ENCODE peak calls at places on chromosome 15, in six cellular contexts. K is body of pancreas, P is endodermal cell, Z is breast epithelium, B is testis, N is AG10803. U is an unnamed sample.

GRCh38 chr15:25426896-25427610 is 11.8 kb downstream of the UBE3A start:
- DNase-seq in N (no peak), K (no peak), P (no peak), Z (no peak), B (no peak), U (no peak)

GRCh38 chr15:72169236-72169920 is 28.2 kb downstream of the GRAMD2A start:
- DNase-seq in K (no peak), Z (no peak), B (no peak), P (no peak), N (no peak), U (no peak)

GRCh38 chr15:77853008-77853328 is 220.3 kb upstream of the LINGO1 start:
- DNase-seq in N (no peak), Z (no peak), K (no peak), B (no peak), P (no peak), U (no peak)

GRCh38 chr15:26179906-26180305 is 316.8 kb upstream of the ATP10A start:
- DNase-seq in N (no peak), B (peak; percentile 54), P (peak; percentile 88), Z (no peak), K (no peak), U (no peak)

GRCh38 chr15:79769081-79769481 is 127.7 kb downstream of the MTHFS start:
- DNase-seq in N (peak; percentile 38), P (no peak), B (peak; percentile 47), K (no peak), Z (peak; percentile 21), U (peak; percentile 9)

GRCh38 chr15:32688151-32688639 is 29.6 kb upstream of the GREM1 start:
- DNase-seq in N (peak; percentile 56), P (no peak), Z (no peak), K (peak; percentile 76), B (no peak), U (peak; percentile 78)

GRCh38 chr15:101049282-101049681 is 130.1 kb downstream of the LRRK1 start:
- DNase-seq in P (peak; percentile 40), Z (no peak), K (no peak), N (no peak), B (no peak), U (no peak)

GRCh38 chr15:100918690-100919480 is at the start of gene LRRK1:
- DNase-seq in B (no peak), K (peak; percentile 46), Z (no peak), P (peak; percentile 72), N (peak; percentile 42), U (peak; percentile 61)

GRCh38 chr15:101578443-101578894 is 73.7 kb downstream of the TM2D3 start:
- DNase-seq in N (peak; percentile 10), Z (no peak), P (peak; percentile 86), K (peak; percentile 61), B (peak; percentile 75), U (peak; percentile 33)

GRCh38 chr15:69951511-69952209 is 146.1 kb downstream of the TLE3 start:
- DNase-seq in K (no peak), N (peak; percentile 7), P (no peak), Z (no peak), B (no peak), U (peak; percentile 13)

GRCh38 chr15:80174017-80174746 is 21.4 kb downstream of the FAH start:
- DNase-seq in K (no peak), P (no peak), B (peak; percentile 73), N (peak; percentile 85), Z (peak; percentile 80), U (peak; percentile 70)

GRCh38 chr15:58432421-58432820 is 630 bp downstream of the LIPC start:
- DNase-seq in N (peak; percentile 36), B (no peak), Z (no peak), P (no peak), K (no peak), U (peak; percentile 65)

GRCh38 chr15:59523702-59524101 is 85.7 kb downstream of the FAM81A start:
- DNase-seq in P (no peak), Z (no peak), B (no peak), N (no peak), K (no peak), U (no peak)

GRCh38 chr15:57680021-57680420 is 26.5 kb upstream of the POLR2M start:
- DNase-seq in Z (no peak), P (no peak), B (no peak), N (peak; percentile 65), K (no peak), U (peak; percentile 51)

GRCh38 chr15:85073556-85074194 is 92.0 kb downstream of the PDE8A start:
- DNase-seq in B (no peak), N (peak; percentile 5), Z (no peak), P (no peak), K (no peak), U (no peak)

GRCh38 chr15:25245801-25246622 is 192.8 kb downstream of the UBE3A start:
- DNase-seq in K (peak; percentile 0), Z (peak; percentile 3), B (peak; percentile 5), P (peak; percentile 20), N (no peak), U (no peak)

GRCh38 chr15:51861557-51862350 is 32.3 kb downstream of the TMOD3 start:
- DNase-seq in N (no peak), Z (no peak), K (no peak), B (no peak), P (no peak), U (no peak)

GRCh38 chr15:95825672-95826387 is 504.7 kb upstream of the NR2F2 start:
- DNase-seq in B (no peak), N (no peak), P (no peak), K (no peak), Z (no peak), U (peak; percentile 34)

GRCh38 chr15:92288755-92289154 is 104.9 kb upstream of the ST8SIA2 start:
- DNase-seq in P (no peak), B (no peak), Z (no peak), N (no peak), K (no peak), U (no peak)

GRCh38 chr15:76183906-76184639 is 124.3 kb downstream of the TMEM266 start:
- DNase-seq in P (no peak), B (no peak), K (no peak), Z (no peak), N (no peak), U (no peak)

GRCh38 chr15:58066042-58066867 is 744 bp upstream of the ALDH1A2 start:
- DNase-seq in P (peak; percentile 90), N (peak; percentile 29), Z (peak; percentile 24), B (peak; percentile 73), K (peak; percentile 59), U (peak; percentile 51)

GRCh38 chr15:35669457-35670045 is 123.6 kb upstream of the DPH6 start:
- DNase-seq in N (no peak), K (no peak), B (no peak), P (peak; percentile 49), Z (no peak), U (peak; percentile 38)

GRCh38 chr15:35671197-35671596 is 125.2 kb upstream of the DPH6 start:
- DNase-seq in B (no peak), N (no peak), K (no peak), P (no peak), Z (no peak), U (no peak)

GRCh38 chr15:35674873-35675781 is 129.2 kb upstream of the DPH6 start:
- DNase-seq in P (no peak), K (peak; percentile 7), Z (no peak), B (no peak), N (peak; percentile 73), U (peak; percentile 76)

GRCh38 chr15:35671981-35672380 is 126.0 kb upstream of the DPH6 start:
- DNase-seq in Z (no peak), K (no peak), N (no peak), P (no peak), B (no peak), U (no peak)

GRCh38 chr15:35673093-35673573 is 127.2 kb upstream of the DPH6 start:
- DNase-seq in P (no peak), K (no peak), Z (no peak), N (no peak), B (no peak), U (no peak)
- H3K4me3 ChIP-seq in P (peak overlapping the region; percentile 6), K (no peak overlapping the region), Z (no peak overlapping the region), N (no peak overlapping the region), B (no peak overlapping the region), U (no peak overlapping the region)

GRCh38 chr15:89299896-89300295 is 34.7 kb downstream of the POLG start:
- DNase-seq in Z (no peak), K (no peak), P (no peak), N (peak; percentile 47), B (no peak), U (peak; percentile 68)
- TF ChIP-seq CTCF in Z (no peak), K (no peak), P (peak; percentile 48), N (peak; percentile 51), B (no peak), U (peak; percentile 22)

GRCh38 chr15:34331809-34332208 is 5.8 kb downstream of the SLC12A6 start:
- DNase-seq in K (no peak), P (no peak), Z (no peak), B (no peak), N (no peak), U (no peak)

GRCh38 chr15:34336947-34337556 is 529 bp downstream of the SLC12A6 start:
- DNase-seq in P (no peak), Z (no peak), N (no peak), K (peak; percentile 22), B (no peak), U (no peak)

GRCh38 chr15:34336333-34336732 is 1.2 kb downstream of the SLC12A6 start:
- DNase-seq in N (no peak), P (no peak), K (no peak), Z (no peak), B (no peak), U (no peak)

GRCh38 chr15:34335176-34335575 is 2.4 kb downstream of the SLC12A6 start:
- DNase-seq in P (no peak), B (no peak), K (no peak), Z (no peak), N (no peak), U (peak; percentile 74)

DNA sequence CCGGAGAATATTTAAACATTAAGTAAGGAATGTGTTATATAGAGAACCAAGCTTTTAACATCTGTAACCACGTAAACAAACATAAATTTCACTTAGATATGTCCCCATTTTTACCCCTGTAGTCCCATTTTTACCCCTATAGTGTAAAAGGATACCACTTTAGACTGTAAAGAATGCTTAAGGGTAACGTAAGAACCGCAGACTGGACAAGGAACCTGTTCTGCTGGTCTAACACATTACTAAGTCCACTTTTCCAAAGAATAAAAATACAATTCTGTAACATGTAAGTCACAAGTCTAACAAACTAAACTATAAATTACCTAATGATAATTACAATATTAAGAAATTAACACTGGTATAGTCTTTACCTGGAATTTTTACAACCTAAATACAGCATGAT is 2.9 kb downstream of the SLC12A6 start:
- DNase-seq in B (no peak), Z (no peak), N (no peak), P (no peak), K (no peak), U (peak; percentile 9)
- H3K4me3 ChIP-seq in B (no peak overlapping the region), Z (no peak overlapping the region), N (no peak overlapping the region), P (no peak overlapping the region), K (no peak overlapping the region), U (peak overlapping the region; percentile 16)

GRCh38 chr15:65055201-65055870 is 10.1 kb downstream of the SLC51B start:
- DNase-seq in Z (no peak), N (peak; percentile 39), P (no peak), B (peak; percentile 60), K (no peak), U (no peak)
- TF ChIP-seq CTCF in Z (no peak), N (no peak), P (no peak), B (no peak), K (no peak), U (no peak)

GRCh38 chr15:40088929-40089755 is 19.5 kb downstream of the BMF start:
- DNase-seq in K (no peak), B (no peak), Z (no peak), P (peak; percentile 95), N (no peak), U (peak; percentile 65)
- H3K4me3 ChIP-seq in K (no peak overlapping the region), B (no peak overlapping the region), Z (no peak overlapping the region), P (no peak overlapping the region), N (no peak overlapping the region), U (no peak overlapping the region)